ENCODE peak calls at places on chromosomes 13 and 19, in eight cellular contexts. One of them, this sample, is unnamed.

GRCh38 chr19:46529622-46530451 is 34.2 kb upstream of the PNMA8B start:
- DNase-seq in fibroblast of the aortic adventitia: peak
- DNase-seq in tibial nerve: peak
- DNase-seq in dorsolateral prefrontal cortex: peak
- DNase-seq in heart right ventricle: peak
- DNase-seq in tibial artery: peak
- DNase-seq in PC-3: peak
- DNase-seq in OCI-LY7: peak
- DNase-seq in this sample: peak

GRCh38 chr13:20984879-20985278 is 76.5 kb downstream of the LATS2 start:
- DNase-seq in fibroblast of the aortic adventitia: no peak
- DNase-seq in tibial nerve: no peak
- DNase-seq in dorsolateral prefrontal cortex: no peak
- DNase-seq in heart right ventricle: no peak
- DNase-seq in tibial artery: no peak
- DNase-seq in PC-3: no peak
- DNase-seq in OCI-LY7: no peak
- DNase-seq in this sample: no peak

GRCh38 chr13:31538067-31539042 is 201.0 kb upstream of the RXFP2 start:
- DNase-seq in fibroblast of the aortic adventitia: peak
- DNase-seq in tibial nerve: no peak
- DNase-seq in dorsolateral prefrontal cortex: no peak
- DNase-seq in heart right ventricle: no peak
- DNase-seq in tibial artery: no peak
- DNase-seq in PC-3: peak
- DNase-seq in OCI-LY7: no peak
- DNase-seq in this sample: peak

GRCh38 chr19:55248166-55248675 is 10.6 kb downstream of the PPP6R1 start:
- DNase-seq in fibroblast of the aortic adventitia: no peak
- DNase-seq in tibial nerve: no peak
- DNase-seq in dorsolateral prefrontal cortex: no peak
- DNase-seq in heart right ventricle: no peak
- DNase-seq in tibial artery: no peak
- DNase-seq in PC-3: no peak
- DNase-seq in OCI-LY7: no peak
- DNase-seq in this sample: no peak

GRCh38 chr19:42024622-42025111 is 30.6 kb upstream of the ATP1A3 start:
- DNase-seq in fibroblast of the aortic adventitia: peak
- DNase-seq in tibial nerve: no peak
- DNase-seq in dorsolateral prefrontal cortex: no peak
- DNase-seq in heart right ventricle: peak
- DNase-seq in tibial artery: no peak
- DNase-seq in PC-3: no peak
- DNase-seq in OCI-LY7: no peak
- DNase-seq in this sample: peak

GRCh38 chr13:74056829-74057564 is 77.2 kb downstream of the KLF12 start:
- DNase-seq in fibroblast of the aortic adventitia: peak
- DNase-seq in tibial nerve: peak
- DNase-seq in dorsolateral prefrontal cortex: no peak
- DNase-seq in heart right ventricle: peak
- DNase-seq in tibial artery: no peak
- DNase-seq in PC-3: no peak
- DNase-seq in OCI-LY7: no peak
- DNase-seq in this sample: no peak

GRCh38 chr13:54449922-54450321 is 1421.3 kb downstream of the OLFM4 start:
- DNase-seq in fibroblast of the aortic adventitia: no peak
- DNase-seq in tibial nerve: no peak
- DNase-seq in dorsolateral prefrontal cortex: no peak
- DNase-seq in heart right ventricle: no peak
- DNase-seq in tibial artery: no peak
- DNase-seq in PC-3: peak
- DNase-seq in OCI-LY7: no peak
- DNase-seq in this sample: no peak

GRCh38 chr13:90738881-90739280 is 608.6 kb upstream of the MIR17HG start:
- DNase-seq in fibroblast of the aortic adventitia: no peak
- DNase-seq in tibial nerve: no peak
- DNase-seq in dorsolateral prefrontal cortex: no peak
- DNase-seq in heart right ventricle: no peak
- DNase-seq in tibial artery: no peak
- DNase-seq in PC-3: no peak
- DNase-seq in OCI-LY7: no peak
- DNase-seq in this sample: peak

GRCh38 chr19:35140898-35141626 is 2.0 kb upstream of the FXYD7 start:
- DNase-seq in fibroblast of the aortic adventitia: peak
- DNase-seq in tibial nerve: peak
- DNase-seq in dorsolateral prefrontal cortex: peak
- DNase-seq in heart right ventricle: peak
- DNase-seq in tibial artery: peak
- DNase-seq in PC-3: peak
- DNase-seq in OCI-LY7: peak
- DNase-seq in this sample: peak

GRCh38 chr13:80084086-80084676 is 256.7 kb downstream of the SPRY2 start:
- DNase-seq in fibroblast of the aortic adventitia: peak
- DNase-seq in tibial nerve: no peak
- DNase-seq in dorsolateral prefrontal cortex: no peak
- DNase-seq in heart right ventricle: no peak
- DNase-seq in tibial artery: no peak
- DNase-seq in PC-3: peak
- DNase-seq in OCI-LY7: no peak
- DNase-seq in this sample: peak

GRCh38 chr19:2524840-2525723 is 49.2 kb downstream of the GADD45B start:
- DNase-seq in fibroblast of the aortic adventitia: peak
- DNase-seq in tibial nerve: no peak
- DNase-seq in dorsolateral prefrontal cortex: peak
- DNase-seq in heart right ventricle: no peak
- DNase-seq in tibial artery: peak
- DNase-seq in PC-3: peak
- DNase-seq in OCI-LY7: no peak
- DNase-seq in this sample: peak

GRCh38 chr19:3923912-3924311 is 9.0 kb upstream of the NMRK2 start:
- DNase-seq in fibroblast of the aortic adventitia: no peak
- DNase-seq in tibial nerve: no peak
- DNase-seq in dorsolateral prefrontal cortex: no peak
- DNase-seq in heart right ventricle: no peak
- DNase-seq in tibial artery: no peak
- DNase-seq in PC-3: no peak
- DNase-seq in OCI-LY7: no peak
- DNase-seq in this sample: no peak

GRCh38 chr19:38273499-38273898 is 9.1 kb downstream of the SPINT2 start:
- DNase-seq in fibroblast of the aortic adventitia: no peak
- DNase-seq in tibial nerve: no peak
- DNase-seq in dorsolateral prefrontal cortex: no peak
- DNase-seq in heart right ventricle: no peak
- DNase-seq in tibial artery: no peak
- DNase-seq in PC-3: no peak
- DNase-seq in OCI-LY7: no peak
- DNase-seq in this sample: no peak

GRCh38 chr13:46149272-46150133 is 32.5 kb downstream of the LCP1 start:
- DNase-seq in fibroblast of the aortic adventitia: peak
- DNase-seq in tibial nerve: no peak
- DNase-seq in dorsolateral prefrontal cortex: no peak
- DNase-seq in heart right ventricle: no peak
- DNase-seq in tibial artery: no peak
- DNase-seq in PC-3: peak
- DNase-seq in OCI-LY7: no peak
- DNase-seq in this sample: peak

GRCh38 chr13:46145950-46146349 is 36.0 kb downstream of the LCP1 start:
- DNase-seq in fibroblast of the aortic adventitia: no peak
- DNase-seq in tibial nerve: no peak
- DNase-seq in dorsolateral prefrontal cortex: no peak
- DNase-seq in heart right ventricle: no peak
- DNase-seq in tibial artery: no peak
- DNase-seq in PC-3: no peak
- DNase-seq in OCI-LY7: no peak
- DNase-seq in this sample: no peak

GRCh38 chr13:46150134-46150693 is 31.8 kb downstream of the LCP1 start:
- DNase-seq in fibroblast of the aortic adventitia: no peak
- DNase-seq in tibial nerve: no peak
- DNase-seq in dorsolateral prefrontal cortex: no peak
- DNase-seq in heart right ventricle: no peak
- DNase-seq in tibial artery: no peak
- DNase-seq in PC-3: no peak
- DNase-seq in OCI-LY7: no peak
- DNase-seq in this sample: no peak

GRCh38 chr13:46143239-46143701 is 38.4 kb upstream of the CPB2 start:
- DNase-seq in fibroblast of the aortic adventitia: no peak
- DNase-seq in tibial nerve: no peak
- DNase-seq in dorsolateral prefrontal cortex: no peak
- DNase-seq in heart right ventricle: no peak
- DNase-seq in tibial artery: no peak
- DNase-seq in PC-3: peak
- DNase-seq in OCI-LY7: no peak
- DNase-seq in this sample: no peak

DNA sequence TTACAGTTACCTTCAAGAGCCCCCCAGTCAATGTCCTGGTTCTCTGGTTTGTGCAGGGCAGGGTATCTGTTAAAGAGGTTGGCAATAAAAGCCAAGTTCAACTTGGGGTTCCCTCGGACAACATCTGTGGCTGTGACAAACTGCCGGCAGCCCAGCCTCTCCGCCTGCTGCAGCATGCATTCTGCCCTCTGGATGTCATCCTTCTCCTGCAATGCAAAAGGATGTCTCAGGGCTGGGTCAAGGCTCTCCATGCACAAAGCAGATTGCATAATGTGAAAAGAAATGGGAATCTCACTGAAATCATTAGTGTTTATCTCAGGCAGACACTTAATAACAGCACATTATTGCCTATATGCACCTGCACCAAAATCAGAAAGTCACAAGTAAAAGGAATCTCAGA is 35.1 kb downstream of the LCP1 start:
- DNase-seq in fibroblast of the aortic adventitia: peak
- DNase-seq in tibial nerve: no peak
- DNase-seq in dorsolateral prefrontal cortex: no peak
- DNase-seq in heart right ventricle: no peak
- DNase-seq in tibial artery: no peak
- DNase-seq in PC-3: no peak
- DNase-seq in OCI-LY7: no peak
- DNase-seq in this sample: peak
- TF ChIP-seq CTCF in fibroblast of the aortic adventitia: peak
- TF ChIP-seq CTCF in tibial nerve: no peak
- TF ChIP-seq CTCF in dorsolateral prefrontal cortex: peak
- TF ChIP-seq CTCF in heart right ventricle: peak
- TF ChIP-seq CTCF in tibial artery: no peak
- TF ChIP-seq CTCF in PC-3: peak
- TF ChIP-seq CTCF in OCI-LY7: no peak
- TF ChIP-seq CTCF in this sample: peak

DNA sequence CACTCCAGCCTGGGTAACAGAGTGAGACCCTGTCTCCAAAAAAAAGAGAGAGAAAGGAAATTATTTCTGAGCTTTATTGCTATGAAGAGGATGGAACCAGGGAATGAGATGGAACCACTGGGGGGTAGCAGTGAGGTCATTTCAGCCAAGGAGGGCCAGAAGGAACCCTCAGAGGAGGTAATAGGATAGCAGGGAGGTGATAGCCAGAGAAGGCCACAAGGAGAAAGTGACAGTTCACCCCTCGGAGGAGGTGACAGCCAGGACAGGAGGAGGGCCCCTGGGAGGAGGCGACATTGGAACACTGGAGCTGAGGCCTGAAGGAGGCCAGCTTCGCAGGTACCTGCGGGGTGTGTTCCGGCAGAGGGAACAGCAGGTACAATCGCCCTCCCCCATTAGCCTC is 695 bp upstream of the PGPEP1 start:
- DNase-seq in fibroblast of the aortic adventitia: peak
- DNase-seq in tibial nerve: no peak
- DNase-seq in dorsolateral prefrontal cortex: no peak
- DNase-seq in heart right ventricle: no peak
- DNase-seq in tibial artery: no peak
- DNase-seq in PC-3: peak
- DNase-seq in OCI-LY7: peak
- DNase-seq in this sample: peak
- H3K4me3 ChIP-seq in fibroblast of the aortic adventitia: no peak
- H3K4me3 ChIP-seq in tibial nerve: peak
- H3K4me3 ChIP-seq in dorsolateral prefrontal cortex: peak
- H3K4me3 ChIP-seq in heart right ventricle: peak
- H3K4me3 ChIP-seq in tibial artery: peak
- H3K4me3 ChIP-seq in PC-3: peak
- H3K4me3 ChIP-seq in OCI-LY7: peak
- H3K4me3 ChIP-seq in this sample: no peak

GRCh38 chr13:70357031-70357430 is 248.8 kb upstream of the KLHL1 start:
- DNase-seq in fibroblast of the aortic adventitia: no peak
- DNase-seq in tibial nerve: no peak
- DNase-seq in dorsolateral prefrontal cortex: no peak
- DNase-seq in heart right ventricle: no peak
- DNase-seq in tibial artery: no peak
- DNase-seq in PC-3: no peak
- DNase-seq in OCI-LY7: no peak
- DNase-seq in this sample: no peak

GRCh38 chr13:70347947-70348620 is 239.8 kb upstream of the KLHL1 start:
- DNase-seq in fibroblast of the aortic adventitia: no peak
- DNase-seq in tibial nerve: no peak
- DNase-seq in dorsolateral prefrontal cortex: no peak
- DNase-seq in heart right ventricle: no peak
- DNase-seq in tibial artery: no peak
- DNase-seq in PC-3: no peak
- DNase-seq in OCI-LY7: no peak
- DNase-seq in this sample: no peak

GRCh38 chr13:70353096-70353495 is 244.8 kb upstream of the KLHL1 start:
- DNase-seq in fibroblast of the aortic adventitia: no peak
- DNase-seq in tibial nerve: no peak
- DNase-seq in dorsolateral prefrontal cortex: no peak
- DNase-seq in heart right ventricle: no peak
- DNase-seq in tibial artery: no peak
- DNase-seq in PC-3: peak
- DNase-seq in OCI-LY7: no peak
- DNase-seq in this sample: no peak
- TF ChIP-seq CTCF in fibroblast of the aortic adventitia: no peak
- TF ChIP-seq CTCF in tibial nerve: no peak
- TF ChIP-seq CTCF in dorsolateral prefrontal cortex: no peak
- TF ChIP-seq CTCF in heart right ventricle: no peak
- TF ChIP-seq CTCF in tibial artery: no peak
- TF ChIP-seq CTCF in PC-3: no peak
- TF ChIP-seq CTCF in OCI-LY7: no peak
- TF ChIP-seq CTCF in this sample: no peak

GRCh38 chr13:26050568-26051230 is 1.1 kb downstream of the SHISA2 start:
- DNase-seq in fibroblast of the aortic adventitia: no peak
- DNase-seq in tibial nerve: no peak
- DNase-seq in dorsolateral prefrontal cortex: peak
- DNase-seq in heart right ventricle: peak
- DNase-seq in tibial artery: no peak
- DNase-seq in PC-3: no peak
- DNase-seq in OCI-LY7: no peak
- DNase-seq in this sample: no peak
- H3K4me3 ChIP-seq in fibroblast of the aortic adventitia: no peak
- H3K4me3 ChIP-seq in tibial nerve: peak
- H3K4me3 ChIP-seq in dorsolateral prefrontal cortex: peak
- H3K4me3 ChIP-seq in heart right ventricle: peak
- H3K4me3 ChIP-seq in tibial artery: peak
- H3K4me3 ChIP-seq in PC-3: peak
- H3K4me3 ChIP-seq in OCI-LY7: no peak
- H3K4me3 ChIP-seq in this sample: no peak